ENCODE peak calls at places on chromosomes 13 and 19, in six cellular contexts. Q is K562, N is HL-60, O is GM12878, T is H1, D is HepG2. K is an unnamed sample.

GRCh38 chr19:2355168-2356035 is 4.7 kb upstream of the TMPRSS9 start:
- DNase-seq in N (no peak), O (no peak), Q (no peak), T (no peak), D (no peak), K (no peak)

GRCh38 chr19:29961311-29961710 is 19.3 kb downstream of the URI1 start:
- DNase-seq in T (no peak), O (no peak), N (no peak), Q (no peak), D (no peak), K (no peak)

GRCh38 chr13:30409911-30410704 is 12.2 kb upstream of the UBE2L5 start:
- DNase-seq in N (no peak), O (no peak), Q (no peak), D (no peak), T (no peak), K (no peak)

GRCh38 chr13:24651718-24652345 is 28.4 kb upstream of the ATP12A start:
- DNase-seq in N (no peak), Q (no peak), D (no peak), O (no peak), T (no peak), K (no peak)

GRCh38 chr13:79791471-79792042 is 310.6 kb downstream of the NDFIP2 start:
- DNase-seq in N (no peak), T (no peak), O (no peak), Q (no peak), D (no peak), K (no peak)

GRCh38 chr13:48675247-48675646 is 21.5 kb downstream of the CYSLTR2 start:
- DNase-seq in Q (no peak), D (no peak), N (no peak), T (no peak), O (no peak), K (no peak)

GRCh38 chr13:46903748-46904147 is 6.9 kb upstream of the HTR2A start:
- DNase-seq in T (no peak), N (no peak), O (no peak), D (no peak), Q (no peak), K (no peak)

GRCh38 chr13:82356667-82357066 is 1525.6 kb downstream of the SLITRK1 start:
- DNase-seq in O (no peak), T (no peak), D (no peak), Q (no peak), N (no peak), K (no peak)

GRCh38 chr19:47765522-47766358 is 12.8 kb upstream of the SELENOW start:
- DNase-seq in N (no peak), D (peak), T (no peak), Q (peak), O (no peak), K (peak)

GRCh38 chr19:41868120-41868988 is 8.3 kb downstream of the RPS19 start:
- DNase-seq in D (no peak), N (no peak), O (no peak), T (no peak), Q (no peak), K (no peak)

GRCh38 chr13:27450921-27451461 is 627 bp upstream of the MTIF3 start:
- DNase-seq in D (peak), N (no peak), O (no peak), T (no peak), Q (peak), K (peak)

GRCh38 chr19:30665449-30665848 is 293.3 kb downstream of the ZNF536 start:
- DNase-seq in D (no peak), T (no peak), O (no peak), Q (no peak), N (no peak), K (no peak)

GRCh38 chr13:43085545-43085944 is 62.2 kb downstream of the DNAJC15 start:
- DNase-seq in N (no peak), Q (peak), D (no peak), T (no peak), O (no peak), K (peak)

GRCh38 chr19:32416749-32417469 is 11.3 kb downstream of the DPY19L3 start:
- DNase-seq in Q (no peak), D (no peak), T (no peak), N (no peak), O (no peak), K (no peak)

GRCh38 chr19:918481-919156 is 1.5 kb downstream of the KISS1R start:
- DNase-seq in O (no peak), N (no peak), D (no peak), Q (no peak), T (no peak), K (no peak)

GRCh38 chr13:71320452-71320851 is 546.6 kb downstream of the DACH1 start:
- DNase-seq in Q (peak), O (no peak), N (no peak), D (peak), T (no peak), K (no peak)

GRCh38 chr13:28718186-28718537 is 608 bp downstream of the SLC46A3 start:
- DNase-seq in N (peak), O (no peak), T (no peak), D (no peak), Q (no peak), K (no peak)

GRCh38 chr13:30224732-30225131 is 82.6 kb downstream of the KATNAL1 start:
- DNase-seq in N (no peak), O (no peak), D (no peak), Q (no peak), T (no peak), K (no peak)

GRCh38 chr13:85798999-85799646 is at the start of gene SLITRK6:
- DNase-seq in O (no peak), T (peak), D (no peak), N (no peak), Q (no peak), K (peak)

GRCh38 chr13:45615501-45616101 is at the start of gene ERICH6B:
- DNase-seq in D (no peak), O (no peak), N (peak), T (peak), Q (no peak), K (no peak)
- TF ChIP-seq GABPA in D (no peak), O (no peak), N (no peak), T (no peak), Q (no peak), K (no peak)

GRCh38 chr19:18875726-18876125 is 20.2 kb downstream of the CERS1 start:
- DNase-seq in T (no peak), N (no peak), D (no peak), Q (no peak), O (no peak), K (no peak)

GRCh38 chr19:18878858-18879578 is 16.9 kb downstream of the CERS1 start:
- DNase-seq in N (no peak), D (no peak), O (no peak), T (no peak), Q (no peak), K (no peak)

GRCh38 chr19:18878058-18878797 is 17.7 kb downstream of the CERS1 start:
- DNase-seq in N (no peak), O (no peak), Q (no peak), T (no peak), D (no peak), K (no peak)

GRCh38 chr19:18879579-18880373 is 16.2 kb downstream of the CERS1 start:
- DNase-seq in Q (peak), D (no peak), N (no peak), O (no peak), T (no peak), K (peak)

GRCh38 chr19:18876865-18877264 is 19.1 kb downstream of the CERS1 start:
- DNase-seq in D (no peak), O (no peak), T (no peak), Q (no peak), N (no peak), K (no peak)
- TF ChIP-seq GABPA in D (no peak), O (no peak), T (no peak), Q (no peak), N (no peak), K (no peak)

DNA sequence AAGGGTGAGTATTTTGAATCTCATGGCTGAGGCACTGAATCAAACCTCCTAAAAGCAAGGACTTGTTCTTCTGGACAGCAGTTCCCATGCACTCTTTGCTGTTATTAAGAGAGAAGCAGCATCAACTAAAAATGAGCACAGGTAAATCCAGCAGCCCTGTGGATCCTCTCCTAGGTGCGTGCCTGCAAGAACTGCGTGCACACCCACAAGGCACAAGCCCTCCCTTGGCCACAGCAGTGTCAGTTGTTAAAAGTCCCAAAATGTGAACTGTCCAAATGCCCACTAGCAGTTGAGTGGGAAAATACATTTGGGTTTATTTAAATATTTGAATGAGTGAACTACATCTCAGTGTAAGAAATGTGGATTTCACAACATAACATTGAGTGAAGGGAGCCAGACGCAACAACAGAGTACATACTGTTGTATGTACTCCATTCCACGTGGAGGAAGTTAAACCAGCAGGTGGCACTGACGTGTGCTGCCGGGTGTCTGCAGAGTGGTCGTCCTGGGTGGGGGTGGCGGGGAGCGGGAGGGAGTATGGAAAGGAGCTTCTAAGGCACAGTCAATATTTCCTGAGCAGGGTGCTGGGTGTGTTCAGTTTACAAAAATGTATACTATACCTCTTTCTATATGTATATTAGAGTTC is 266.4 kb downstream of the NALCN start:
- DNase-seq in D (no peak), N (no peak), T (no peak), O (no peak), Q (no peak), K (peak)
- TF ChIP-seq GABPA in D (no peak), N (no peak), T (no peak), O (no peak), Q (no peak), K (no peak)

DNA sequence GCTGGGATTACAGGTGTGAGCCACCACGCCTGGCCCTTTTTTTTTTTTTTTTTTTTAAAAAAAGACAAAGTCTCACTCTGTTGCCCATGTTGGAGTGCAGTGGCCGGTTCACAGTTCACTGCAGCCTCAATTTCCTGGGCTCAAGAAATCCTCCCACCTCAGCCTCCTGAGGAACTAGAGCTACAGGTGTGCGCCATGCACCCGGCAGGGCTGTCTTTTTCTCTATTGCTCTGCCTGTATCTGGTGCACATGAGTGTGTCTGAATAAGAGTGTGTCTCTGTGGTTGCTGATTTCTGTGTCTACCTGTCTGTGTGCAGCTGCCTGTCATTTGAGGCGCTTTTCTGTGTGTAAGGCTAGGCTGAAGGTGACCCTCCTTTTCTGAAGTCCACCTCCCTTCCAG is 1.6 kb upstream of the PRR12 start:
- DNase-seq in N (no peak), D (no peak), T (no peak), Q (no peak), O (no peak), K (no peak)
- TF ChIP-seq GABPA in N (no peak), D (no peak), T (no peak), Q (no peak), O (no peak), K (no peak)

DNA sequence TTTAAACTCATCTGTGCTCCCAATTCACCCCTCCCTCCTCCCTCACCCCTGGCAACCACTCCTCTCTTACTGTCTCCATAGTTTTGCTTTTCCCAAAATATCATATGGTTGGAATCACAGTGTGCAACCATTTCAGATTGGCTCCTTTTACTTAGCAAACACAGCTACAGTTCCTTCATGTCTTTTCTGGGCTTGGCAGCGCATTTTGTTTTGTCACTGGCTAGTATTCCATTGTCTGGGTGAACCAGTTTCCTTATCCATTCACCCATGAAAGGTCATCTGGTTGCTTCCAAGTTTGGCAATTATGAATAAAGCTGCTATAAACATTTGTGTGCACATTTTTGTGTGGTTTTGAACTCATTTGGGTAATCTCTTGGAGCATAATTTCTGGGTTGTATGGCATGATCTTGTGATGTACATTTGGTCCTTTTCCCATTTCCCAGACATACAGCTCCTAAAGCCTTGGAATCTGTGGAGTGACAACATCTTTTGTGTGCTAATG is 23.9 kb upstream of the GAS6 start:
- DNase-seq in D (no peak), O (no peak), Q (no peak), T (no peak), N (no peak), K (no peak)
- TF ChIP-seq GABPA in D (no peak), O (no peak), Q (no peak), T (no peak), N (no peak), K (no peak)